ENCODE peak calls at places on chromosomes 13 and 19, in eight cellular contexts. K, H, U, B, D, Y, A and R are unnamed samples.

GRCh38 chr13:81048026-81048461 is 707.1 kb upstream of the SPRY2 start:
- DNase-seq in K (no peak), H (no peak), U (no peak), B (no peak), D (no peak), Y (no peak), A (no peak), R (no peak)

GRCh38 chr19:37905936-37906867 is at the start of gene WDR87:
- DNase-seq in K (peak; percentile 16), H (no peak), U (no peak), B (no peak), D (peak; percentile 84), Y (peak; percentile 60), A (no peak), R (peak; percentile 11)

GRCh38 chr19:6740589-6741348 is 1.3 kb downstream of the TRIP10 start:
- DNase-seq in K (no peak), H (no peak), U (peak; percentile 19), B (no peak), D (peak; percentile 78), Y (no peak), A (no peak), R (no peak)

GRCh38 chr19:38869160-38869835 is 8.8 kb downstream of the RINL start:
- DNase-seq in K (no peak), H (no peak), U (no peak), B (no peak), D (no peak), Y (peak; percentile 54), A (no peak), R (no peak)

GRCh38 chr13:61777902-61778301 is 362.3 kb upstream of the PCDH20 start:
- DNase-seq in K (no peak), H (no peak), U (no peak), B (no peak), D (no peak), Y (no peak), A (no peak), R (no peak)

GRCh38 chr19:32876236-32876918 is 6.8 kb upstream of the SLC7A9 start:
- DNase-seq in K (no peak), H (no peak), U (no peak), B (no peak), D (no peak), Y (peak; percentile 7), A (no peak), R (no peak)

GRCh38 chr13:50845211-50845610 is 1.7 kb upstream of the DLEU7 start:
- DNase-seq in K (no peak), H (no peak), U (no peak), B (no peak), D (no peak), Y (no peak), A (no peak), R (no peak)

GRCh38 chr19:18292460-18292809 is 11.0 kb upstream of the JUND start:
- DNase-seq in K (no peak), H (no peak), U (no peak), B (no peak), D (peak; percentile 52), Y (no peak), A (no peak), R (no peak)

GRCh38 chr13:53015971-53016370 is 12.6 kb upstream of the OLFM4 start:
- DNase-seq in K (no peak), H (no peak), U (no peak), B (no peak), D (no peak), Y (no peak), A (no peak), R (no peak)

GRCh38 chr13:27006519-27007161 is 165.0 kb downstream of the USP12 start:
- DNase-seq in K (no peak), H (no peak), U (peak; percentile 12), B (no peak), D (peak; percentile 54), Y (no peak), A (peak; percentile 12), R (no peak)

GRCh38 chr19:15551183-15552004 is 43.1 kb downstream of the CYP4F22 start:
- DNase-seq in K (peak; percentile 46), H (no peak), U (no peak), B (peak; percentile 40), D (no peak), Y (peak; percentile 70), A (no peak), R (no peak)

GRCh38 chr13:20118268-20119140 is 42.3 kb downstream of the GJA3 start:
- DNase-seq in K (no peak), H (no peak), U (no peak), B (no peak), D (peak; percentile 63), Y (peak; percentile 47), A (no peak), R (no peak)

GRCh38 chr13:76773695-76774094 is 112.5 kb downstream of the KCTD12 start:
- DNase-seq in K (no peak), H (no peak), U (no peak), B (no peak), D (no peak), Y (no peak), A (no peak), R (no peak)

GRCh38 chr19:7852851-7853759 is 21.1 kb downstream of the PRR36 start:
- DNase-seq in K (no peak), H (no peak), U (peak; percentile 41), B (peak; percentile 33), D (peak; percentile 99), Y (peak; percentile 65), A (peak; percentile 85), R (no peak)

GRCh38 chr19:1172353-1173159 is 1.5 kb downstream of the SBNO2 start:
- DNase-seq in K (no peak), H (no peak), U (peak; percentile 48), B (no peak), D (peak; percentile 46), Y (no peak), A (no peak), R (no peak)

GRCh38 chr13:100594731-100595130 is 6.1 kb upstream of the GGACT start:
- DNase-seq in K (no peak), H (no peak), U (no peak), B (no peak), D (peak; percentile 42), Y (no peak), A (no peak), R (no peak)

GRCh38 chr13:112971288-112971643 is 2.3 kb downstream of the MCF2L start:
- DNase-seq in K (no peak), H (no peak), U (no peak), B (no peak), D (no peak), Y (no peak), A (no peak), R (no peak)

GRCh38 chr19:10744848-10745293 is 27.0 kb downstream of the DNM2 start:
- DNase-seq in K (no peak), H (no peak), U (no peak), B (no peak), D (no peak), Y (no peak), A (no peak), R (no peak)

GRCh38 chr19:7595466-7596133 is at the start of gene CAMSAP3:
- DNase-seq in K (no peak), H (peak; percentile 27), U (no peak), B (no peak), D (peak; percentile 95), Y (peak; percentile 43), A (no peak), R (no peak)

GRCh38 chr13:114097504-114097892 is 34.9 kb downstream of the RASA3 start:
- DNase-seq in K (no peak), H (no peak), U (no peak), B (no peak), D (no peak), Y (no peak), A (no peak), R (no peak)

GRCh38 chr13:40271511-40271910 is 394.9 kb downstream of the FOXO1 start:
- DNase-seq in K (no peak), H (no peak), U (no peak), B (no peak), D (no peak), Y (no peak), A (no peak), R (no peak)

GRCh38 chr13:51726446-51727185 is 77.3 kb downstream of the DHRS12 start:
- DNase-seq in K (no peak), H (no peak), U (peak; percentile 90), B (no peak), D (no peak), Y (no peak), A (no peak), R (no peak)

GRCh38 chr13:29921542-29921941 is 71.1 kb upstream of the UBL3 start:
- DNase-seq in K (no peak), H (no peak), U (no peak), B (no peak), D (no peak), Y (no peak), A (no peak), R (no peak)

GRCh38 chr13:111219306-111219705 is 101.1 kb upstream of the TEX29 start:
- DNase-seq in K (no peak), H (no peak), U (peak; percentile 88), B (no peak), D (no peak), Y (no peak), A (no peak), R (no peak)

GRCh38 chr13:105552078-105552477 is 983.4 kb downstream of the EFNB2 start:
- DNase-seq in K (no peak), H (no peak), U (no peak), B (no peak), D (no peak), Y (no peak), A (no peak), R (no peak)

GRCh38 chr13:91313103-91313502 is 34.4 kb upstream of the MIR17HG start:
- DNase-seq in K (no peak), H (no peak), U (peak; percentile 1), B (no peak), D (peak; percentile 16), Y (peak; percentile 45), A (no peak), R (no peak)

GRCh38 chr19:30391554-30392551 is 19.7 kb downstream of the ZNF536 start:
- DNase-seq in K (no peak), H (no peak), U (no peak), B (no peak), D (peak; percentile 51), Y (no peak), A (no peak), R (no peak)

GRCh38 chr19:13015361-13016231 is 20.3 kb downstream of the NFIX start:
- DNase-seq in K (no peak), H (no peak), U (peak; percentile 33), B (no peak), D (no peak), Y (no peak), A (no peak), R (no peak)